ENCODE peak calls at places on chromosomes 13 and 19, in eight cellular contexts. B is IMR-90, H is H54, Y is testis, O is spleen, L is A549, W is body of pancreas, C is esophagus muscularis mucosa. P is an unnamed sample.

GRCh38 chr19:2719910-2720776 is 1.0 kb downstream of the DIRAS1 start:
- DNase-seq in H (peak), Y (peak), B (peak), W (peak), C (no peak), O (peak), L (no peak), P (peak)

GRCh38 chr19:46693760-46694159 is 23.2 kb downstream of the PRKD2 start:
- DNase-seq in C (no peak), L (no peak), Y (no peak), H (no peak), W (no peak), B (no peak), O (no peak), P (no peak)

GRCh38 chr19:33052352-33052972 is 12.2 kb downstream of the RHPN2 start:
- DNase-seq in L (no peak), C (no peak), W (peak), B (peak), H (no peak), Y (no peak), O (no peak), P (no peak)

GRCh38 chr19:58538257-58539168 is 5.4 kb upstream of the TRIM28 start:
- DNase-seq in C (no peak), B (no peak), H (no peak), L (no peak), W (no peak), Y (no peak), O (no peak), P (peak)

GRCh38 chr13:100089633-100090032 is 740 bp downstream of the PCCA start:
- DNase-seq in Y (no peak), H (no peak), C (no peak), L (no peak), W (no peak), B (peak), O (no peak), P (no peak)

GRCh38 chr13:110506859-110507566 is 54.5 kb downstream of the RAB20 start:
- DNase-seq in O (no peak), L (peak), C (no peak), B (peak), H (no peak), Y (peak), W (peak), P (peak)

GRCh38 chr19:55615553-55616394 is 8.6 kb downstream of the ZNF784 start:
- DNase-seq in O (no peak), W (no peak), L (no peak), B (no peak), Y (no peak), H (no peak), C (no peak), P (no peak)

GRCh38 chr19:17049711-17050280 is 23.2 kb upstream of the CPAMD8 start:
- DNase-seq in Y (peak), B (peak), W (no peak), H (peak), O (no peak), L (no peak), C (no peak), P (no peak)

GRCh38 chr19:7470540-7471305 is 18.1 kb downstream of the PEX11G start:
- DNase-seq in L (no peak), B (no peak), O (no peak), Y (no peak), C (no peak), W (peak), H (no peak), P (no peak)

GRCh38 chr13:97600438-97601080 is 166.6 kb downstream of the RAP2A start:
- DNase-seq in L (no peak), B (peak), H (no peak), C (no peak), W (no peak), Y (no peak), O (no peak), P (no peak)

GRCh38 chr13:101267656-101268055 is 148.7 kb downstream of the NALCN start:
- DNase-seq in B (no peak), O (no peak), C (no peak), Y (no peak), W (no peak), H (peak), L (no peak), P (no peak)

GRCh38 chr13:111917901-111918300 is 149.0 kb upstream of the SOX1 start:
- DNase-seq in Y (no peak), B (no peak), O (peak), C (no peak), H (no peak), W (no peak), L (no peak), P (no peak)

GRCh38 chr19:4518345-4519171 is at the start of gene PLIN4:
- DNase-seq in B (peak), Y (peak), O (no peak), L (no peak), C (no peak), W (peak), H (peak), P (peak)

GRCh38 chr13:76019421-76020044 is 383.4 kb downstream of the LMO7 start:
- DNase-seq in O (no peak), H (no peak), W (no peak), Y (peak), B (no peak), C (no peak), L (no peak), P (peak)

GRCh38 chr19:55699221-55699620 is 24.2 kb downstream of the EPN1 start:
- DNase-seq in Y (peak), H (no peak), B (no peak), L (no peak), W (no peak), C (no peak), O (peak), P (peak)

GRCh38 chr13:29484796-29485195 is 110.7 kb downstream of the SLC7A1 start:
- DNase-seq in H (no peak), O (peak), L (no peak), W (no peak), Y (no peak), C (no peak), B (no peak), P (no peak)

GRCh38 chr13:76929320-76929719 is 19.0 kb upstream of the ACOD1 start:
- DNase-seq in C (no peak), O (no peak), H (no peak), Y (no peak), W (no peak), L (no peak), B (no peak), P (no peak)

GRCh38 chr19:19661675-19662251 is 1.7 kb downstream of the ATP13A1 start:
- DNase-seq in C (no peak), L (no peak), O (peak), W (no peak), H (no peak), Y (no peak), B (no peak), P (peak)

GRCh38 chr19:13002970-13003540 is 7.8 kb downstream of the NFIX start:
- DNase-seq in Y (no peak), C (no peak), O (no peak), B (no peak), L (no peak), H (no peak), W (no peak), P (peak)

GRCh38 chr13:29975287-29975686 is 124.9 kb upstream of the UBL3 start:
- DNase-seq in W (no peak), Y (no peak), C (no peak), O (no peak), L (no peak), H (no peak), B (no peak), P (no peak)

GRCh38 chr13:26061947-26062346 is 10.1 kb upstream of the SHISA2 start:
- DNase-seq in Y (no peak), O (no peak), W (no peak), C (peak), L (no peak), B (peak), H (no peak), P (no peak)

GRCh38 chr13:102690883-102691282 is 4.0 kb downstream of the METTL21C start:
- DNase-seq in B (no peak), O (no peak), Y (no peak), C (peak), L (no peak), H (no peak), W (no peak), P (no peak)

GRCh38 chr19:4373601-4374441 is 26.5 kb downstream of the SH3GL1 start:
- DNase-seq in O (no peak), W (no peak), H (no peak), L (no peak), Y (no peak), C (no peak), B (peak), P (peak)

GRCh38 chr19:7636691-7637373 is at the start of gene STXBP2:
- DNase-seq in H (no peak), Y (peak), B (no peak), O (peak), C (no peak), W (peak), L (peak), P (no peak)

GRCh38 chr19:369876-370275 is 25.3 kb upstream of the MIER2 start:
- DNase-seq in L (no peak), C (no peak), H (no peak), W (no peak), O (peak), Y (no peak), B (no peak), P (peak)

GRCh38 chr13:65456150-65456912 is 1773.8 kb downstream of the PCDH9 start:
- DNase-seq in C (no peak), Y (no peak), O (no peak), H (no peak), B (peak), L (no peak), W (no peak), P (no peak)

GRCh38 chr13:65453982-65454381 is 1776.2 kb downstream of the PCDH9 start:
- DNase-seq in H (no peak), L (no peak), O (no peak), W (no peak), B (no peak), C (no peak), Y (no peak), P (no peak)

GRCh38 chr13:65460136-65460535 is 1770.0 kb downstream of the PCDH9 start:
- DNase-seq in L (no peak), Y (no peak), H (no peak), O (no peak), C (no peak), W (no peak), B (peak), P (no peak)

DNA sequence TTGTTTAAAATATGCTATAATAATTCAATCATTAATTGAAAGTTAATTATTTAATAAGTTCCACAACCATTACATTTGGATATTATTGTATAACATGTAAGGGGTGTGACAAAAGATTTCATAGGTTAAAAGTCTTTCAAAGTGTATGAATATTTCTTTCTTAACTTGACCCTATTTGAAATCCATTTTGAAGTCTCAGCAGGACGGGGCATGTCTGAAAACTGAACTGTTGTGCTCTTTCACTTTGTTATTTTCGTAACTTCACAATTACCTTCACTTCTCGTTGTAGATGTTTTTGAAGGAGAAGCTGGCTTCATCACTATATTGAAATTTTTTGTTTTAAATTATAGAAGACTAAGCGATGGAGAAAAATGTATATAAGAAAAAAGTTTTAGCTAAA is 1775.7 kb downstream of the PCDH9 start:
- DNase-seq in Y (no peak), H (no peak), B (no peak), W (no peak), O (no peak), L (no peak), C (no peak), P (no peak)
- TF ChIP-seq POLR2A in Y (no peak), H (no peak), B (no peak), W (no peak), O (no peak), L (no peak), C (no peak), P (no peak)

GRCh38 chr13:33999830-34000605 is 182.1 kb downstream of the RFC3 start:
- DNase-seq in Y (no peak), W (no peak), O (no peak), H (no peak), B (no peak), C (no peak), L (no peak), P (no peak)

GRCh38 chr13:33994826-33995502 is 177.0 kb downstream of the RFC3 start:
- DNase-seq in B (no peak), L (no peak), O (no peak), Y (no peak), C (no peak), W (no peak), H (no peak), P (no peak)

GRCh38 chr13:33997574-33997973 is 179.6 kb downstream of the RFC3 start:
- DNase-seq in B (no peak), C (no peak), O (no peak), Y (no peak), W (no peak), L (no peak), H (no peak), P (no peak)

GRCh38 chr13:33992891-33993336 is 175.0 kb downstream of the RFC3 start:
- DNase-seq in C (no peak), O (no peak), L (no peak), Y (no peak), B (no peak), H (no peak), W (no peak), P (no peak)

GRCh38 chr13:33994198-33994597 is 176.2 kb downstream of the RFC3 start:
- DNase-seq in Y (no peak), L (no peak), C (no peak), O (no peak), B (no peak), H (no peak), W (no peak), P (no peak)
- TF ChIP-seq POLR2A in Y (no peak), L (no peak), C (no peak), O (no peak), B (no peak), H (no peak), W (no peak), P (no peak)

DNA sequence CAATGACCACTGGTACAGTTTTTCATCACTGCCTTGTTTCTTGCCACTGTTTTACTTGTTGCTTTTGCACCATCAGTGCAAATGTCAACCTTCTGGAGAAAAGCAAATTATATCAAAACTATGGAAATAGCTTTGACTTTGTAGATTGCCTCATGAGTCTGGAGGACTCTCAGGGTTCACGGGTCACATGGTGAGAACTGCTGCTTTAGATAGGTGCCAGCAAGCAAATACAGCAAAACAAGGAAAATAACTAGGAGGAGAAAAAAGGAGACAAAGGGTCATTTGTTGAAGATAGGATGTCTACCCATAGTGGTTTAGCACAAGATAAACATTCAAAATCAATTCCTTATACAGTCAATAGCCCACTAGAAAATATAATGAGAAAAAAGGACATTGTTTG is 33.1 kb downstream of the POLR1D start:
- DNase-seq in B (no peak), Y (no peak), O (no peak), H (no peak), L (no peak), W (no peak), C (no peak), P (no peak)
- TF ChIP-seq POLR2A in B (no peak), Y (no peak), O (no peak), H (no peak), L (no peak), W (no peak), C (no peak), P (no peak)

GRCh38 chr13:52452470-52452869 is 2.0 kb upstream of the VPS36 start:
- DNase-seq in B (no peak), O (no peak), L (no peak), Y (no peak), H (no peak), W (no peak), C (no peak), P (no peak)

GRCh38 chr13:52450793-52451116 is 321 bp upstream of the VPS36 start:
- DNase-seq in Y (no peak), H (no peak), L (no peak), B (no peak), W (no peak), O (no peak), C (no peak), P (no peak)

GRCh38 chr13:52454459-52454824 is 836 bp upstream of the CKAP2 start:
- DNase-seq in O (peak), W (peak), L (no peak), Y (no peak), B (peak), H (no peak), C (no peak), P (no peak)

GRCh38 chr13:52455677-52456041 is 381 bp downstream of the CKAP2 start:
- DNase-seq in C (peak), W (peak), H (no peak), O (peak), B (peak), Y (peak), L (peak), P (peak)

GRCh38 chr13:52454825-52455676 is at the start of gene CKAP2:
- DNase-seq in Y (peak), H (peak), C (peak), L (peak), W (peak), O (peak), B (peak), P (peak)
- TF ChIP-seq POLR2A in Y (peak), H (peak), C (peak), L (peak), W (peak), O (no peak), B (peak), P (peak)

GRCh38 chr19:49916839-49917733 is 11.9 kb upstream of the ATF5 start:
- DNase-seq in W (no peak), Y (no peak), B (no peak), C (no peak), L (no peak), O (no peak), H (no peak), P (no peak)
- TF ChIP-seq POLR2A in W (no peak), Y (no peak), B (no peak), C (no peak), L (no peak), O (no peak), H (no peak), P (no peak)

DNA sequence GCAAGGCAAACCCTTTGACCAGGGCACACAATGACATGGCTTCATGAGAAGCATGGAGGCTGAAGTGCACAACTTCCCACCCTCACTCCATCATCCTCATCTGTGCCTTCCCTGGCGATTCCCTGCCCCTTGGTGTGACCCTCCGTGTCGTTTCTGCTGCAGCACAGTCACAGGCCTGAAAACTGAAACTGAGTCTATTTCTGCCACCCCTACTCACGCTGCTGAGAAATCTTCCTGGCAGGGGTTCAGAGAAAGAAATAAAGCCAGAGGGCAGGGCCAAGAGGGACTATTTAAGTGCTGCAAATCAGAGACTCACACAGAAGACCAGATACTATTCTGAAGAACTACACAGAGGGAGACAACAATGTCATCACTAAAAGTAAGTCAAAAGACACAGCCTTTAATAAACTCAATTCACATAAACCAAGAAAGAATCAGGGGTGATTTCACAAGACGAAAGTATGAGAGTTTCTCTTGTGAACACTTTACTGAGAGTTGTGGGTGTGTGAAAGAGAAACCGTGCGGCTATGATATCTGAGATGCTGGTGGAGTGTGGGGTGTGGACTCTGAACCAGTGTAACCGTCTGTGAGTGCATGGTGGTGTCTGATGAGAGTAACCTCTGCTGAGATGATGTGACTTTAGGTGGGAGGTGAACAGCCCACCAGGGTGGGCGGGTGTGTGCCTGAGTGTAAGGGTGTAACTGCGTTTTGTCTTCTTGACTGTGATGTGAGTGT is 23.5 kb downstream of the LGALS16 start:
- DNase-seq in L (no peak), O (no peak), C (no peak), H (no peak), W (no peak), Y (no peak), B (no peak), P (no peak)
- TF ChIP-seq POLR2A in L (no peak), O (no peak), C (no peak), H (no peak), W (no peak), Y (no peak), B (no peak), P (no peak)